ENCODE peak calls at places on chromosomes 7 and 10, in eight cellular contexts. N is NCI-H1105 treated with DMSO at 0.1 percent for 48 hours, C is EH, M is activated T-cell treated with anti-CD3 and anti-CD28 coated beads for 48 hours, H is foreskin fibroblast, L is NCI-H2227 treated with DMSO at 0.1 percent for 48 hours, J is AG20443, P is skeletal muscle cell. D is an unnamed sample.
A peak's percentile ranks its signal among the peaks of the same experiment; 100 is the strongest.

GRCh38 chr7:154928136-154929005 is 74.6 kb downstream of the PAXIP1 start:
- DNase-seq in N (peak; percentile 90), C (peak; percentile 95), M (no peak), H (peak; percentile 80), L (peak; percentile 80), J (peak; percentile 76), P (peak; percentile 77), D (peak; percentile 64)

GRCh38 chr7:43559939-43560335 is 23.0 kb upstream of the STK17A start:
- DNase-seq in N (no peak), C (no peak), M (no peak), H (no peak), L (no peak), J (no peak), P (no peak), D (no peak)

GRCh38 chr10:3689871-3690510 is 95.0 kb downstream of the KLF6 start:
- DNase-seq in N (no peak), C (peak; percentile 51), M (no peak), H (no peak), L (no peak), J (no peak), P (no peak), D (no peak)

GRCh38 chr7:118109607-118110006 is 74.4 kb upstream of the LSM8 start:
- DNase-seq in N (no peak), C (no peak), M (no peak), H (no peak), L (no peak), J (no peak), P (no peak), D (peak; percentile 50)

GRCh38 chr10:119546009-119546408 is 3.5 kb upstream of the RGS10 start:
- DNase-seq in N (peak; percentile 51), C (peak; percentile 62), M (no peak), H (no peak), L (no peak), J (no peak), P (no peak), D (no peak)

GRCh38 chr7:37201003-37201875 is 247.4 kb downstream of the ELMO1 start:
- DNase-seq in N (peak; percentile 75), C (peak; percentile 74), M (peak; percentile 30), H (peak; percentile 57), L (peak; percentile 60), J (peak; percentile 90), P (peak; percentile 39), D (peak; percentile 90)

GRCh38 chr7:115634633-115635032 is 395.9 kb downstream of the TFEC start:
- DNase-seq in N (peak; percentile 65), C (no peak), M (no peak), H (no peak), L (no peak), J (no peak), P (no peak), D (peak; percentile 28)

GRCh38 chr7:99028261-99028971 is 115.5 kb downstream of the SMURF1 start:
- DNase-seq in N (no peak), C (no peak), M (no peak), H (no peak), L (no peak), J (no peak), P (no peak), D (no peak)

GRCh38 chr10:52668024-52668423 is 104.6 kb downstream of the MBL2 start:
- DNase-seq in N (no peak), C (peak; percentile 79), M (no peak), H (peak; percentile 57), L (no peak), J (peak; percentile 30), P (no peak), D (no peak)

GRCh38 chr10:60848126-60848525 is 69.8 kb downstream of the CDK1 start:
- DNase-seq in N (no peak), C (peak; percentile 75), M (no peak), H (peak; percentile 72), L (no peak), J (peak; percentile 55), P (no peak), D (peak; percentile 34)

GRCh38 chr10:101389986-101390531 is 36.1 kb downstream of the BTRC start:
- DNase-seq in N (no peak), C (peak; percentile 32), M (no peak), H (no peak), L (no peak), J (no peak), P (no peak), D (no peak)

GRCh38 chr10:97131702-97132101 is 54.1 kb downstream of the SLIT1 start:
- DNase-seq in N (no peak), C (no peak), M (no peak), H (no peak), L (no peak), J (no peak), P (no peak), D (no peak)

GRCh38 chr7:155848691-155849690 is 36.7 kb upstream of the SHH start:
- DNase-seq in N (no peak), C (no peak), M (no peak), H (no peak), L (no peak), J (no peak), P (no peak), D (no peak)

D was measured in hepatocyte.